ENCODE peak calls at places on chromosomes 5 and 9, in five cellular contexts. I is prostate gland; M is B cell; J is stimulated activated CD8-positive, alpha-beta memory T cell treated with anti-CD3 and anti-CD28 coated beads, Interleukin-15, amount 100 ng/mL, for 4 hours; H is Karpas-422. F is an unnamed sample.

GRCh38 chr9:107504585-107505455 is 15.3 kb upstream of the KLF4 start:
- DNase-seq in I (peak; percentile 79), H (no peak), J (no peak), M (no peak), F (no peak)

GRCh38 chr5:150284311-150284710 is 5.3 kb downstream of the CAMK2A start:
- DNase-seq in J (no peak), I (no peak), M (no peak), H (no peak), F (no peak)

GRCh38 chr5:153974131-153974812 is 64.4 kb downstream of the FAM114A2 start:
- DNase-seq in J (no peak), H (peak; percentile 82), M (peak; percentile 28), I (no peak), F (no peak)

GRCh38 chr5:136018814-136019777 is 9.7 kb upstream of the TGFBI start:
- DNase-seq in M (no peak), I (no peak), J (no peak), H (no peak), F (no peak)

GRCh38 chr5:41600738-41601137 is 90.3 kb upstream of the PLCXD3 start:
- DNase-seq in I (no peak), J (no peak), H (no peak), M (no peak), F (no peak)

GRCh38 chr9:81860581-81860980 is 67.6 kb upstream of the SPATA31D4 start:
- DNase-seq in J (no peak), I (no peak), M (no peak), H (no peak), F (no peak)

GRCh38 chr5:171808951-171809350 is 23.3 kb downstream of the SMIM23 start:
- DNase-seq in J (no peak), M (no peak), I (no peak), H (no peak), F (no peak)

GRCh38 chr9:105901514-105902109 is 207.3 kb downstream of the TMEM38B start:
- DNase-seq in I (peak; percentile 41), H (peak; percentile 71), M (no peak), J (no peak), F (peak; percentile 14)

GRCh38 chr5:12965804-12966203 is 978.7 kb downstream of the DNAH5 start:
- DNase-seq in H (no peak), I (no peak), M (no peak), J (no peak), F (no peak)

GRCh38 chr9:13267743-13268142 is 11.7 kb downstream of the MPDZ start:
- DNase-seq in J (no peak), H (no peak), I (no peak), M (no peak), F (no peak)

GRCh38 chr9:1929722-1930621 is 85.2 kb upstream of the SMARCA2 start:
- DNase-seq in I (no peak), H (peak; percentile 48), M (no peak), J (no peak), F (no peak)

GRCh38 chr5:101440173-101440572 is 537.1 kb upstream of the ST8SIA4 start:
- DNase-seq in M (no peak), J (no peak), H (no peak), I (no peak), F (no peak)

GRCh38 chr9:93580654-93581380 is 4.4 kb downstream of the PHF2 start:
- DNase-seq in M (no peak), I (no peak), H (no peak), J (no peak), F (no peak)

F was measured in hypothalamus.